ENCODE peak calls at places on chromosomes 1 and 21, in four cellular contexts. W is sigmoid colon, L is transverse colon, Y is mucosa of descending colon. A is an unnamed sample. For H3K9me3, the result is how much of the 10 kb centered on the place peaks cover.

GRCh38 chr1:217953330-217953729 is 322.2 kb downstream of the SPATA17 start:
- DNase-seq in L (no peak), W (no peak), Y (no peak), A (no peak)

GRCh38 chr1:154288694-154289093 is 16.3 kb downstream of the HAX1 start:
- DNase-seq in Y (no peak), L (no peak), W (no peak), A (no peak)

GRCh38 chr1:16173447-16174260 is 17.8 kb upstream of the EPHA2 start:
- DNase-seq in L (peak), Y (peak), W (no peak), A (no peak)

GRCh38 chr1:205531191-205532025 is 26.9 kb downstream of the CDK18 start:
- DNase-seq in Y (no peak), L (no peak), W (peak), A (no peak)

GRCh38 chr1:231793893-231794292 is 167.3 kb downstream of the DISC1 start:
- DNase-seq in Y (no peak), W (no peak), L (no peak), A (no peak)

GRCh38 chr1:29920316-29920715 is 684.0 kb downstream of the PTPRU start:
- DNase-seq in W (no peak), L (no peak), Y (no peak), A (no peak)

GRCh38 chr1:119097380-119097779 is 43.1 kb downstream of the WARS2 start:
- DNase-seq in Y (no peak), L (no peak), W (no peak), A (no peak)

GRCh38 chr1:36151845-36152203 is 2.5 kb upstream of the TRAPPC3 start:
- DNase-seq in W (no peak), L (peak), Y (peak), A (no peak)

GRCh38 chr1:51303751-51304196 is 26.6 kb downstream of the TTC39A start:
- DNase-seq in Y (no peak), W (peak), L (no peak), A (no peak)

GRCh38 chr1:53643881-53644390 is 95.0 kb downstream of the GLIS1 start:
- DNase-seq in L (no peak), W (peak), Y (no peak), A (no peak)

GRCh38 chr1:84598418-84598817 is 24.2 kb upstream of the CTBS start:
- DNase-seq in W (no peak), L (no peak), Y (no peak), A (no peak)

GRCh38 chr1:211529011-211529410 is 37.0 kb upstream of the RD3 start:
- DNase-seq in W (no peak), Y (no peak), L (no peak), A (no peak)
- H3K9me3 ChIP-seq in W (under half), Y (under half), L (under half), A (under half)

GRCh38 chr1:185578293-185578692 is 155.9 kb upstream of the HMCN1 start:
- DNase-seq in Y (no peak), W (no peak), L (no peak), A (no peak)

GRCh38 chr1:185585770-185586169 is 148.4 kb upstream of the HMCN1 start:
- DNase-seq in W (no peak), L (no peak), Y (no peak), A (no peak)

GRCh38 chr1:185581020-185581419 is 153.2 kb upstream of the HMCN1 start:
- DNase-seq in L (no peak), W (no peak), Y (no peak), A (no peak)

GRCh38 chr1:185581961-185582725 is 152.0 kb upstream of the HMCN1 start:
- DNase-seq in W (no peak), L (no peak), Y (no peak), A (no peak)
- H3K9me3 ChIP-seq in W (under half), L (under half), Y (under half), A (under half)

DNA sequence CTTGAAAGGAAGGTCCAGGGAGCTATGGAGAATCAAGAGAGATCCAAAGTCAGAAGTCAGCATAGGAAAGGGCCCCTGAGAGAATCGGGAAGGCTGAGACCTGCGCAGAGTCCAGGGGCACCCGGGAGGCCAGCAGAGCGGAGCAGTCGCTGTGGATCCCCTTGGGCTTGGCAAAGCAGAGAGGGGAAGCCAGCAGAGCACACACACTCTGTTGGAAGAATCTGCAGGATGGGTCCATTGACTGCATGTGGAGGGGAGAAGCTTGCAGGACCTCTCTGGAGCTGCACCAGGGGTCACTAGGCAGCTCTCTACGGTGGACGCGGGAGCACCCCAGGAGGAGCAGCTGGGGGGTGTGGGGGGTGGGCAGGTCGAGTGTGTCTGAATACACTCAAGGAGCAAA is 6.4 kb downstream of the RIPK4 start:
- DNase-seq in Y (no peak), L (no peak), W (no peak), A (no peak)
- H3K9me3 ChIP-seq in Y (under half), L (under half), W (under half), A (under half)

DNA sequence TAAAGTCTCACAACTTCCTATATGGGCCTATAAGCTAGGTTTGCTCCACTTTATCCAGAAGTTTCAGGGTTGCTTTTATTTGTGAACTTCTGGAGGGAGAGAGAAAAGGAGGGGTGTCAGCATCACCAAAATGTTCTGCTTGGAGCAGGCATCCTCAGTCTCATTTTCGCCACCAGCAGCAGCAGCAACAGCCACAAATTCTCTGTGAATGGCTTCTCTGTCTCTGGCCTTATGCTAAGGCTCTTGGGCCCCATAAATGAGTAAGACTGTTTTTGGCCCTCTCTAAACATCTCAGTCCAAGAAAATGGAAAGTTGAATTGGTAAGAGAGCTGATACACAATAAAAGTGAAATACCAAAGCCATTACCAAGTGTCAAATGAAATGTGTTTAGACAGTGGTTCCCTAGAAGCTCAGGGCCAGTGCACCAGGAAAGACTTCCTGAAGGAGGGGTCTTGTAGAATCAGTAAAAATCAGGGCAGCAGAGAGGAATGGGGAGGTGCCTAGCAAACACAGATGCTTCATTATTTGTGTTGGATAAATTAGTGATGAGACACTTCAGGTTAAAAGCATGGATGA is 53.0 kb upstream of the SPATA6 start:
- DNase-seq in W (no peak), Y (no peak), L (no peak), A (peak)
- H3K9me3 ChIP-seq in W (under half), Y (under half), L (under half), A (under half)

GRCh38 chr1:26370591-26371382 is 1.8 kb downstream of the ZNF683 start:
- DNase-seq in Y (no peak), L (no peak), W (no peak), A (no peak)

GRCh38 chr1:26368486-26368885 is 4.1 kb downstream of the ZNF683 start:
- DNase-seq in W (no peak), Y (no peak), L (no peak), A (no peak)

GRCh38 chr1:26368006-26368405 is 4.5 kb downstream of the ZNF683 start:
- DNase-seq in W (no peak), L (no peak), Y (no peak), A (no peak)

GRCh38 chr1:26364956-26365355 is 7.6 kb downstream of the ZNF683 start:
- DNase-seq in L (no peak), Y (no peak), W (no peak), A (no peak)

DNA sequence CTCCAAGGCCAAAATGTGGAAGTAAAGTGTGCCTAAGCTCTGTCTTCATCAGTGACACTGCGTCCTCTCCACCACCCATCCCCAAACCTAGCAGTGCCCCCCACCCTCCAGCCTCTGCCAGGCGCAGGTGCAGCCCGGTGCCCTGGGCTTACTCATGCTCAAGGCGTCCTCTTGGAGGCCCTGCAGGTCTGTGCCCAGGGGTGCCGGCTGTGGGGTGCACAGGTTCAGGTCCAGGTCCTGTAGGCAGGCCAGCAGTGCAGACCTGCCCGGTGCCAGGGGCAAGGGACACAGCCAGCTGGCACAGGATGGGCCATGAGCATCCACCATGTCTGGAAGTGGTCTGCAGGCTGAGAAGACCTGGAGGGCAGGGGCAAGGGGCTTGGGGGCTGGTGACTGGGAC is 5.1 kb downstream of the ZNF683 start:
- DNase-seq in W (peak), Y (no peak), L (no peak), A (no peak)
- H3K9me3 ChIP-seq in W (under half), Y (under half), L (under half), A (under half)

A was measured in AG04450.